ENCODE peak calls at places on chromosomes 16 and 17, in seven cellular contexts. U is ascending aorta; W is A549; C is tibial artery; Z is esophagus muscularis mucosa; X is CD8-positive, alpha-beta T cell; S is neuronal stem cell. D is an unnamed sample.

GRCh38 chr16:705748-706188 is at the start of gene FBXL16:
- DNase-seq in U (no peak), W (no peak), C (no peak), Z (no peak), X (no peak), S (no peak), D (peak)

GRCh38 chr16:78509965-78510364 is 410.5 kb downstream of the WWOX start:
- DNase-seq in U (no peak), W (no peak), C (no peak), Z (no peak), X (no peak), S (no peak), D (no peak)

GRCh38 chr17:44223574-44224046 is 4.1 kb upstream of the UBTF start:
- DNase-seq in U (no peak), W (no peak), C (peak), Z (no peak), X (no peak), S (no peak), D (no peak)

GRCh38 chr16:78915916-78916315 is 684.6 kb downstream of the MAF start:
- DNase-seq in U (no peak), W (no peak), C (no peak), Z (no peak), X (no peak), S (no peak), D (no peak)

GRCh38 chr17:48497103-48497502 is 33.7 kb downstream of the HOXB1 start:
- DNase-seq in U (no peak), W (no peak), C (no peak), Z (no peak), X (no peak), S (no peak), D (no peak)

GRCh38 chr17:77242118-77242800 is 101.5 kb downstream of the SEC14L1 start:
- DNase-seq in U (no peak), W (no peak), C (no peak), Z (no peak), X (no peak), S (no peak), D (peak)

GRCh38 chr17:65131946-65132345 is 5.2 kb upstream of the RGS9 start:
- DNase-seq in U (no peak), W (peak), C (no peak), Z (no peak), X (no peak), S (no peak), D (no peak)

GRCh38 chr17:10077561-10078299 is 120.7 kb downstream of the GAS7 start:
- DNase-seq in U (no peak), W (no peak), C (no peak), Z (no peak), X (peak), S (no peak), D (no peak)

GRCh38 chr17:1511756-1512321 is 4.6 kb downstream of the INPP5K start:
- DNase-seq in U (no peak), W (no peak), C (no peak), Z (no peak), X (no peak), S (no peak), D (no peak)

GRCh38 chr16:75064403-75065148 is 52.0 kb downstream of the LDHD start:
- DNase-seq in U (no peak), W (no peak), C (no peak), Z (no peak), X (peak), S (no peak), D (no peak)

GRCh38 chr16:21161211-21161610 is 2.7 kb downstream of the LDAF1 start:
- DNase-seq in U (no peak), W (no peak), C (no peak), Z (no peak), X (no peak), S (no peak), D (no peak)

GRCh38 chr17:28397275-28397674 is 8.7 kb downstream of the SLC46A1 start:
- DNase-seq in U (no peak), W (no peak), C (no peak), Z (no peak), X (no peak), S (no peak), D (no peak)

GRCh38 chr17:41894791-41895331 is 23.9 kb downstream of the ACLY start:
- DNase-seq in U (no peak), W (peak), C (no peak), Z (no peak), X (no peak), S (no peak), D (no peak)

GRCh38 chr17:61196302-61196704 is 203.3 kb upstream of the TBX2 start:
- DNase-seq in U (no peak), W (no peak), C (no peak), Z (no peak), X (no peak), S (no peak), D (no peak)
- H3K27ac ChIP-seq in U (peak), W (no peak), C (peak), Z (no peak), X (no peak), S (no peak), D (no peak)

GRCh38 chr16:72284042-72284789 is 112.3 kb upstream of the PMFBP1 start:
- DNase-seq in U (no peak), W (no peak), C (no peak), Z (no peak), X (no peak), S (no peak), D (no peak)
- H3K27ac ChIP-seq in U (no peak), W (no peak), C (no peak), Z (no peak), X (no peak), S (no peak), D (no peak)

GRCh38 chr17:33896309-33896708 is 358.8 kb upstream of the CCL2 start:
- DNase-seq in U (no peak), W (no peak), C (no peak), Z (no peak), X (no peak), S (no peak), D (no peak)
- H3K27ac ChIP-seq in U (no peak), W (no peak), C (no peak), Z (no peak), X (no peak), S (no peak), D (no peak)

GRCh38 chr16:73018796-73019455 is 29.0 kb downstream of the ZFHX3 start:
- DNase-seq in U (no peak), W (no peak), C (no peak), Z (no peak), X (no peak), S (no peak), D (no peak)
- H3K27ac ChIP-seq in U (peak), W (peak), C (peak), Z (no peak), X (no peak), S (no peak), D (no peak)

GRCh38 chr17:50112694-50113093 is 17.3 kb downstream of the SAMD14 start:
- DNase-seq in U (no peak), W (no peak), C (no peak), Z (no peak), X (no peak), S (no peak), D (no peak)
- H3K27ac ChIP-seq in U (peak), W (no peak), C (peak), Z (peak), X (no peak), S (no peak), D (peak)

GRCh38 chr16:57637965-57638364 is 9.5 kb downstream of the ADGRG1 start:
- DNase-seq in U (no peak), W (no peak), C (no peak), Z (no peak), X (no peak), S (no peak), D (no peak)

GRCh38 chr16:57639172-57639571 is 10.7 kb downstream of the ADGRG1 start:
- DNase-seq in U (no peak), W (no peak), C (no peak), Z (no peak), X (peak), S (peak), D (peak)

GRCh38 chr16:57637424-57637823 is 9.0 kb downstream of the ADGRG1 start:
- DNase-seq in U (no peak), W (no peak), C (peak), Z (no peak), X (no peak), S (peak), D (peak)

GRCh38 chr16:57637020-57637419 is 8.6 kb downstream of the ADGRG1 start:
- DNase-seq in U (no peak), W (no peak), C (peak), Z (no peak), X (no peak), S (no peak), D (no peak)

GRCh38 chr16:57638381-57638780 is 10.0 kb downstream of the ADGRG1 start:
- DNase-seq in U (no peak), W (no peak), C (no peak), Z (no peak), X (no peak), S (no peak), D (no peak)
- H3K27ac ChIP-seq in U (peak), W (peak), C (no peak), Z (peak), X (no peak), S (peak), D (peak)

DNA sequence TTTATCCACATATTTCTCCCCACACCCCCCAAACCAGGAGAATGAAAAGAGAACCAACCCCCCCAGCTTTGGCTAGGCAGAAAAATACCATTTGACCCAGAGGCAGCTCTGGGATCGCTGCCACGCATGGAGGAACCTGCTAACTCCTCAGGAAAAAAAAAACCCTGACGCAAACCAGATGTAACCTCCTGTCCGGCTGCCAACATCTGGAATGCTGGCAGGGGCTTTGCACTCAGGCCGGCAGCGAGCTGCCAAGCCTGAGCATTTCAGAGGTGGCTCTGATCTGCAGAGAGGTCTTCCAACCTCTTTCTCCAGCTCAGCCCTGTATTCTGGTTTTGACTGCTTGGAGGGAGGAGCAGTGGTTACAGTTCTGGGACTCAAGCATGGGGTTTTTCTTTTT is 8.2 kb downstream of the IGFBP4 start:
- DNase-seq in U (peak), W (no peak), C (peak), Z (no peak), X (no peak), S (no peak), D (no peak)
- H3K27ac ChIP-seq in U (peak), W (peak), C (peak), Z (peak), X (no peak), S (no peak), D (no peak)

GRCh38 chr17:79888009-79888540 is 48.8 kb upstream of the CBX4 start:
- DNase-seq in U (no peak), W (no peak), C (no peak), Z (no peak), X (no peak), S (no peak), D (no peak)
- H3K27ac ChIP-seq in U (no peak), W (no peak), C (no peak), Z (no peak), X (no peak), S (no peak), D (no peak)

D was measured in caudate nucleus.